ENCODE peak calls at places on chromosomes 2 and 18, in seven cellular contexts. L is IMR-90, H is transverse colon, K is A549, N is vagina, G is ovary, V is sigmoid colon. T is an unnamed sample.

GRCh38 chr2:216116418-216116817 is 7.3 kb downstream of the XRCC5 start:
- DNase-seq in L (no peak), H (no peak), K (no peak), N (no peak), G (no peak), V (no peak), T (no peak)

GRCh38 chr2:120203341-120204021 is 19.7 kb downstream of the TMEM185B start:
- DNase-seq in L (no peak), H (no peak), K (no peak), N (peak; percentile 77), G (no peak), V (no peak), T (no peak)

GRCh38 chr2:240685771-240686371 is 3.2 kb upstream of the AQP12B start:
- DNase-seq in L (no peak), H (peak; percentile 61), K (no peak), N (peak; percentile 64), G (no peak), V (no peak), T (no peak)

GRCh38 chr18:47100214-47100831 is 50.0 kb downstream of the HDHD2 start:
- DNase-seq in L (peak; percentile 60), H (peak; percentile 31), K (peak; percentile 31), N (no peak), G (peak; percentile 54), V (peak; percentile 63), T (peak; percentile 28)

GRCh38 chr2:174535083-174535482 is 48.3 kb upstream of the GPR155 start:
- DNase-seq in L (no peak), H (no peak), K (no peak), N (no peak), G (no peak), V (no peak), T (no peak)

GRCh38 chr2:102022884-102023539 is 31.3 kb downstream of the IL1R2 start:
- DNase-seq in L (no peak), H (no peak), K (no peak), N (no peak), G (no peak), V (no peak), T (no peak)

GRCh38 chr2:240208096-240208495 is 67.6 kb upstream of the OTOS start:
- DNase-seq in L (no peak), H (no peak), K (no peak), N (no peak), G (no peak), V (peak; percentile 30), T (no peak)

GRCh38 chr18:61587865-61588264 is 254.6 kb downstream of the CDH20 start:
- DNase-seq in L (no peak), H (no peak), K (no peak), N (no peak), G (no peak), V (no peak), T (no peak)

GRCh38 chr2:239938651-239939486 is 86.3 kb downstream of the NDUFA10 start:
- DNase-seq in L (no peak), H (no peak), K (no peak), N (no peak), G (no peak), V (peak; percentile 56), T (no peak)

GRCh38 chr2:217510790-217511291 is 492.0 kb downstream of the TNS1 start:
- DNase-seq in L (peak; percentile 93), H (peak; percentile 26), K (peak; percentile 85), N (no peak), G (peak; percentile 79), V (peak; percentile 85), T (no peak)

GRCh38 chr2:197191177-197191947 is 119.2 kb downstream of the ANKRD44 start:
- DNase-seq in L (peak; percentile 28), H (no peak), K (peak; percentile 44), N (no peak), G (no peak), V (no peak), T (no peak)

GRCh38 chr2:118103963-118104942 is 16.0 kb downstream of the INSIG2 start:
- DNase-seq in L (no peak), H (no peak), K (no peak), N (no peak), G (no peak), V (no peak), T (no peak)

GRCh38 chr18:39620551-39621168 is 2055.1 kb upstream of the CELF4 start:
- DNase-seq in L (no peak), H (no peak), K (no peak), N (no peak), G (no peak), V (no peak), T (no peak)

GRCh38 chr2:73172963-73173362 is 29.4 kb upstream of the NOTO start:
- DNase-seq in L (peak; percentile 69), H (no peak), K (no peak), N (no peak), G (no peak), V (no peak), T (no peak)

GRCh38 chr2:29744976-29745375 is 176.4 kb downstream of the ALK start:
- DNase-seq in L (no peak), H (no peak), K (no peak), N (no peak), G (no peak), V (no peak), T (no peak)

GRCh38 chr2:136750065-136750464 is 15.3 kb upstream of the THSD7B start:
- DNase-seq in L (no peak), H (no peak), K (no peak), N (no peak), G (no peak), V (no peak), T (no peak)

GRCh38 chr2:128505150-128505490 is 186.5 kb upstream of the HS6ST1 start:
- DNase-seq in L (no peak), H (no peak), K (no peak), N (no peak), G (no peak), V (no peak), T (no peak)

GRCh38 chr2:26347286-26347865 is 787 bp upstream of the ADGRF3 start:
- DNase-seq in L (peak; percentile 33), H (no peak), K (no peak), N (no peak), G (no peak), V (no peak), T (no peak)

GRCh38 chr2:26344581-26345283 is 1.2 kb upstream of the SELENOI start:
- DNase-seq in L (peak; percentile 49), H (peak; percentile 51), K (peak; percentile 73), N (peak; percentile 88), G (peak; percentile 41), V (no peak), T (no peak)

GRCh38 chr2:26345284-26345553 is 724 bp upstream of the SELENOI start:
- DNase-seq in L (no peak), H (no peak), K (no peak), N (no peak), G (no peak), V (no peak), T (no peak)

GRCh38 chr2:26346454-26347053 is at the start of gene ADGRF3:
- DNase-seq in L (peak; percentile 19), H (peak; percentile 75), K (peak; percentile 57), N (peak; percentile 92), G (peak; percentile 47), V (peak; percentile 72), T (peak; percentile 26)

DNA sequence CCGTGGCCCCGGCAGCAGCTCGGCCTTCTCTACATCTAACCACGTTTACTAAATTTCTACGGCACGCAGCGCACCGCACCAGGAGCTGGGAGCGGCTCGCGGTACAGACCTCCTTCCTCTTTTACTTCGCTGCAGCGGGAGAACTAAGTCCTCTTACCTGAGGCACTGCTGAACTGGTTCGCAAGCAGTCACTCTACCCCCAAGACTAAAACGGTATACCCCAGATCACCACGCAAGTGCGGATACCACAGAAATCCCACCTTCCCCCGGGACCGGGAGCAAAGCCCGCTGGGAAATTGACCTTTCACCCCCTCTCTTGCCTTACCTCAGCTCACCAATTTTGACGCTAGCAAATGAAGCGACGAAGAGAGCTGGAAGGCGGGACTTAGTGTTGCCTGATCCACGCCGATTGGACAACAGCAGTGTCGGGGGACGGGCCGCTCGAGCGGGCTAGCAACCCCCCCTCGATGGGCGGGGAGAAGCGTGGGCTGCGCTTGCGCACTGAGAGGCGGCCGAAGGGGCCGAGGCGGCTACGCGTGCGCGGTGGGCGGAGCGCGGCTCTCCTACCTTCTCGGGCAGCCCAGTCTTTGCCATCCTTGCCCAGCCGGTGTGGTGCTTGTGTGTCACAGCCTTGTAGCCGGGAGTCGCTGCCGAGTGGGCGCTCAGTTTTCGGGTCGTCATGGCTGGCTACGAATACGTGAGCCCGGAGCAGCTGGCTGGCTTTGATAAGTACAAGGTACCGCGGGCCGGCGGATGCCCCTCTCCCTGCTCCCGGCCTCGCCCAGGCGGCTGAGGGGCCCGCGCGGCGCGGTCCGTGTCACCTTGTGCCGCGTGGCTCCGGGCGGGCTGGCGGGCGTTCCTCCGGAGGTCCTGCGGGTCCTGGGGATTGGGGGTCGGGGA is at the start of gene SELENOI:
- DNase-seq in L (peak; percentile 99), H (peak; percentile 99), K (peak; percentile 100), N (peak; percentile 100), G (peak; percentile 99), V (peak; percentile 99), T (peak; percentile 100)
- TF ChIP-seq POLR2A in L (peak; percentile 84), H (peak; percentile 95), K (peak; percentile 98), N (no peak), G (peak; percentile 97), V (peak; percentile 94), T (peak; percentile 64)

GRCh38 chr2:142582317-142582716 is 295.1 kb upstream of the KYNU start:
- DNase-seq in L (no peak), H (no peak), K (no peak), N (no peak), G (no peak), V (no peak), T (no peak)
- TF ChIP-seq CTCF in L (no peak), H (no peak), K (peak; percentile 7), N (no peak), G (no peak), V (no peak), T (no peak)

GRCh38 chr18:7572837-7573236 is 5.7 kb downstream of the PTPRM start:
- DNase-seq in L (peak; percentile 34), H (no peak), K (no peak), N (no peak), G (no peak), V (no peak), T (no peak)
- H3K4me3 ChIP-seq in L (no peak overlapping the region), H (no peak overlapping the region), K (peak overlapping the region; percentile 34), N (no peak overlapping the region), G (no peak overlapping the region), V (no peak overlapping the region), T (no peak overlapping the region)

GRCh38 chr18:7116832-7117389 is 686 bp downstream of the LAMA1 start:
- DNase-seq in L (no peak), H (no peak), K (no peak), N (no peak), G (no peak), V (no peak), T (peak; percentile 77)
- TF ChIP-seq POLR2A in L (no peak), H (no peak), K (no peak), N (no peak), G (no peak), V (no peak), T (no peak)

GRCh38 chr18:30381826-30382225 is 660.7 kb downstream of the DSC3 start:
- DNase-seq in L (no peak), H (no peak), K (no peak), N (no peak), G (no peak), V (no peak), T (no peak)

DNA sequence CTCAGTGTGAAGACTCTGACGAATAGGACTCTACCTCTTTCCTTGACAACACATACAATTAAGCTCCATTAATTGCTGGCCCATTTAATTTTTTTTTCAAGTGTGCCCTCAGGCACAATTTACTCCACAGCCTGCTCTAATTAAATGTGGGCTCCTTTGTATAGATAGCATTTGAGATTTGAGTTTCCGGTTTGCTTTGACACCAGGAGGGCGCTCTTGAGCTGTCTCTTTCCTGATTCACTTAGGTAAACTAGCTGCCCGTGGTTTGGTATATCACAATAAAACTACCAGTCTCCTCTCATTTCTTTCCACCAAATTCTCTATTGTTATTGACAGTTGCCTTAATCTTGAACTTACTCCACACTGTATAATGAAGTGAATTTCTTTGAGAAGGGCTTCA is 666.0 kb downstream of the DSC3 start:
- DNase-seq in L (no peak), H (no peak), K (peak; percentile 10), N (no peak), G (no peak), V (no peak), T (no peak)
- TF ChIP-seq CTCF in L (no peak), H (no peak), K (no peak), N (no peak), G (no peak), V (no peak), T (no peak)

T was measured in lower leg skin.